ENCODE peak calls at places on chromosomes 4 and X, in six cellular contexts. O, T, A, Y, R and X are unnamed samples.

GRCh38 chr4:182927505-182927904 is 10.3 kb upstream of the DCTD start:
- DNase-seq in O (no peak), T (no peak), A (no peak), Y (no peak), R (no peak), X (no peak)

GRCh38 chr4:57100979-57101629 is 9.1 kb downstream of the IGFBP7 start:
- DNase-seq in O (no peak), T (no peak), A (no peak), Y (no peak), R (no peak), X (no peak)

GRCh38 chr4:147942729-147943128 is 210.8 kb downstream of the ARHGAP10 start:
- DNase-seq in O (no peak), T (no peak), A (no peak), Y (no peak), R (no peak), X (no peak)

GRCh38 chr4:2290974-2291704 is 29.2 kb upstream of the MXD4 start:
- DNase-seq in O (no peak), T (peak), A (no peak), Y (peak), R (no peak), X (peak)

GRCh38 chr4:145154573-145154972 is 25.8 kb downstream of the OTUD4 start:
- DNase-seq in O (no peak), T (no peak), A (no peak), Y (no peak), R (no peak), X (no peak)

GRCh38 chr4:81723927-81724587 is 252.3 kb upstream of the RASGEF1B start:
- DNase-seq in O (peak), T (no peak), A (no peak), Y (no peak), R (peak), X (peak)

GRCh38 chr4:13977755-13978154 is 350.2 kb upstream of the BOD1L1 start:
- DNase-seq in O (no peak), T (no peak), A (no peak), Y (no peak), R (no peak), X (no peak)

GRCh38 chr4:67616478-67616877 is 58.0 kb downstream of the STAP1 start:
- DNase-seq in O (no peak), T (no peak), A (no peak), Y (no peak), R (no peak), X (no peak)

GRCh38 chr4:141462361-141462760 is 174.0 kb upstream of the IL15 start:
- DNase-seq in O (no peak), T (no peak), A (no peak), Y (no peak), R (no peak), X (no peak)

GRCh38 chr4:30437316-30437715 is 282.9 kb upstream of the PCDH7 start:
- DNase-seq in O (no peak), T (no peak), A (no peak), Y (no peak), R (no peak), X (no peak)

GRCh38 chr4:162727232-162727631 is 439.5 kb downstream of the NAF1 start:
- DNase-seq in O (no peak), T (no peak), A (peak), Y (no peak), R (no peak), X (no peak)

GRCh38 chr4:140098481-140099132 is 55.4 kb downstream of the MAML3 start:
- DNase-seq in O (no peak), T (no peak), A (peak), Y (no peak), R (no peak), X (no peak)

GRCh38 chr4:121243476-121243875 is 79.4 kb upstream of the TNIP3 start:
- DNase-seq in O (no peak), T (no peak), A (no peak), Y (no peak), R (no peak), X (no peak)

GRCh38 chrX:98795636-98796035 is 1614.4 kb downstream of the PCDH19 start:
- DNase-seq in O (no peak), T (no peak), A (peak), Y (no peak), R (no peak), X (no peak)

DNA sequence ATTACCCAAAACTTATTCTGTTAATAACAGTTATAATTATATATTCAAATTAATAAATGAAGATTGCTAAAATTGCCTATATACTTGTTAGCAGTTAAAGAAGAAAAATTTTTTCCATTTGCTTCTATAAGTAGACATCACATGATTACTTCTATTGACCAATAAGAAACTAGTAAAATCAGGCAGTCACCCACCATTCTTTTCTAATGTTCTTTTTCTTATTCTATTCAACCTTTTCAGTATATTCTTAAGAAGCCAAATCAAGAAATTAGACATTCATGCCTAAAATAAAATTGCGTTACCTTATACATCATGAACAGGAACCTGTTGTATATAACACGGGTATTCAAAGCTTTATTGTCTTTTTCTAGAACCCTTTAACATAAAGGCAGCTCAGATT is 568.0 kb upstream of the DIPK2B start:
- DNase-seq in O (no peak), T (no peak), A (no peak), Y (no peak), R (no peak), X (no peak)
- H3K27ac ChIP-seq in O (no peak), T (peak), A (peak), Y (peak), R (peak), X (peak)

GRCh38 chr4:15428611-15429010 is 778 bp downstream of the C1QTNF7 start:
- DNase-seq in O (no peak), T (no peak), A (no peak), Y (no peak), R (no peak), X (no peak)
- H3K27ac ChIP-seq in O (peak), T (no peak), A (no peak), Y (no peak), R (no peak), X (no peak)

GRCh38 chr4:76459291-76459723 is 24.3 kb downstream of the SHROOM3 start:
- DNase-seq in O (no peak), T (no peak), A (peak), Y (no peak), R (no peak), X (no peak)
- H3K27ac ChIP-seq in O (peak), T (peak), A (peak), Y (no peak), R (no peak), X (no peak)

GRCh38 chrX:8033175-8033574 is 106.0 kb upstream of the PNPLA4 start:
- DNase-seq in O (no peak), T (no peak), A (no peak), Y (no peak), R (no peak), X (no peak)
- H3K27ac ChIP-seq in O (no peak), T (no peak), A (no peak), Y (no peak), R (no peak), X (no peak)

DNA sequence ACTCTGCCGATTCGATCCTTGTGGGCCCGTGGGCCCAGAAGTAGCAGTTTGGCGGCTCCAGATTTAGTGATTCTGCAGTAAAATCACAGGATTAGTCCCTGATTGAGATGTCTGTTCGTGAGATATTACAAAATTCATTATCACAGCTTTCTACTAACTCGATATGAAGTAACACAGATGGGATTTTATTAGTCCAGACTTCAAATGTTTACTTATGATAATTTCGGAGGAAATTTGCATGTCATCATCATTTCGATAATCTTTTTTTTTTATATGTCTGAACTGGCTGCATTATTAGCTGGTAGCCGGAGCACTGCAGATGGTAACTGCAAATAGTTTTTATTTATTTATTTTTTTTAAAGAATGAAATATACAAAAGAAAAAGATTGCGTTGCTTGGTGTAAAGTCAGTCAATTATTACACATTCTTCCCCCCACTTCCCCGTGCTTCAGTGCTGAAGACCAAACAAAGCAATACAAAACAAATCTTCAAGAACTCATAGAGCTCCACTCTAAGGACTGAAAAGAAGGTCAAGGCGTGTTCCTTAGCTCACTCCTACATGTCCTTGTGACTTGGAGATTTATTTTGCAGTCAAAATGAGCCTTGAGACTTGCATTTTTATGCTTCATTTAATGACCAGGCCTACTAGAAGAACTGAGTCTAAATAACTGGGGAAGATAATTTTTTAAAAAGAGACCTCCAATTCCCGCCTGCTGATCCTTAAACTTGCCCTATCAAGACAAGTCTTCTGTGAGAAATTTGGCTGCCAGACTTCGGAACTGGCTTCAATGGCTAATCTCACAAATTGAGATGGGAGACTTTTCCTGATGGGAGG is 11.7 kb upstream of the PITX2 start:
- DNase-seq in O (no peak), T (no peak), A (no peak), Y (no peak), R (no peak), X (no peak)
- H3K27ac ChIP-seq in O (no peak), T (no peak), A (no peak), Y (no peak), R (no peak), X (no peak)